ENCODE peak calls at places on chromosomes 1 and 21, in four cellular contexts. O, U, X and T are unnamed samples.

GRCh38 chr1:14826172-14826636 is 227.7 kb downstream of the KAZN start:
- DNase-seq in O (no peak), U (no peak), X (no peak), T (no peak)

GRCh38 chr1:92972413-92973129 is 11.3 kb upstream of the DIPK1A start:
- DNase-seq in O (no peak), U (no peak), X (no peak), T (no peak)

GRCh38 chr1:68528243-68528642 is 31.4 kb upstream of the DEPDC1 start:
- DNase-seq in O (no peak), U (no peak), X (no peak), T (no peak)

GRCh38 chr1:26537951-26538352 is 8.4 kb downstream of the RPS6KA1 start:
- DNase-seq in O (no peak), U (peak), X (no peak), T (no peak)

GRCh38 chr1:154493276-154493675 is 8.7 kb upstream of the TDRD10 start:
- DNase-seq in O (no peak), U (peak), X (peak), T (no peak)

GRCh38 chr1:100622506-100622905 is 84.6 kb downstream of the GPR88 start:
- DNase-seq in O (no peak), U (no peak), X (no peak), T (no peak)

GRCh38 chr1:172875892-172876291 is 174.8 kb downstream of the TNFSF18 start:
- DNase-seq in O (no peak), U (no peak), X (no peak), T (no peak)

GRCh38 chr1:44015206-44015605 is 16.1 kb downstream of the SLC6A9 start:
- DNase-seq in O (no peak), U (no peak), X (no peak), T (no peak)

GRCh38 chr1:151128800-151129199 is 17.6 kb downstream of the SEMA6C start:
- DNase-seq in O (no peak), U (no peak), X (no peak), T (no peak)

GRCh38 chr1:27614625-27615344 is 10.8 kb upstream of the AHDC1 start:
- DNase-seq in O (no peak), U (peak), X (no peak), T (no peak)

GRCh38 chr1:156638189-156638588 is 3.7 kb upstream of the BCAN start:
- DNase-seq in O (no peak), U (no peak), X (no peak), T (no peak)

GRCh38 chr1:165371588-165372235 is 15.2 kb upstream of the LMX1A start:
- DNase-seq in O (no peak), U (no peak), X (no peak), T (no peak)

GRCh38 chr1:231929311-231929710 is 302.7 kb downstream of the DISC1 start:
- DNase-seq in O (no peak), U (no peak), X (no peak), T (no peak)

GRCh38 chr21:31781737-31782136 is 49.8 kb upstream of the SCAF4 start:
- DNase-seq in O (no peak), U (no peak), X (no peak), T (no peak)

GRCh38 chr1:247294282-247294681 is 37.4 kb downstream of the ZNF496 start:
- DNase-seq in O (no peak), U (no peak), X (no peak), T (no peak)

GRCh38 chr1:19974822-19975416 is 4.5 kb downstream of the PLA2G2A start:
- DNase-seq in O (peak), U (peak), X (no peak), T (no peak)

GRCh38 chr1:62281922-62282555 is 37.2 kb downstream of the KANK4 start:
- DNase-seq in O (no peak), U (no peak), X (no peak), T (no peak)